ENCODE peak calls at places on chromosomes 3 and 15, in nine cellular contexts. One of them, this sample, is unnamed.

GRCh38 chr3:86814918-86815655 is 175.9 kb downstream of the VGLL3 start:
- DNase-seq in HEK293T: no peak
- DNase-seq in left colon: no peak
- DNase-seq in NCI-H345: no peak
- DNase-seq in H54: no peak
- DNase-seq in omental fat pad: no peak
- DNase-seq in astrocyte of the cerebellum: peak
- DNase-seq in Caki2: no peak
- DNase-seq in neural progenitor cell: peak
- DNase-seq in this sample: peak

GRCh38 chr3:186280737-186281136 is 81.3 kb downstream of the DGKG start:
- DNase-seq in HEK293T: no peak
- DNase-seq in left colon: no peak
- DNase-seq in NCI-H345: no peak
- DNase-seq in H54: no peak
- DNase-seq in omental fat pad: no peak
- DNase-seq in astrocyte of the cerebellum: no peak
- DNase-seq in Caki2: no peak
- DNase-seq in neural progenitor cell: no peak
- DNase-seq in this sample: no peak

GRCh38 chr3:70985572-70985971 is 598.0 kb downstream of the FOXP1 start:
- DNase-seq in HEK293T: no peak
- DNase-seq in left colon: no peak
- DNase-seq in NCI-H345: no peak
- DNase-seq in H54: no peak
- DNase-seq in omental fat pad: no peak
- DNase-seq in astrocyte of the cerebellum: no peak
- DNase-seq in Caki2: no peak
- DNase-seq in neural progenitor cell: no peak
- DNase-seq in this sample: no peak

GRCh38 chr3:18809640-18810305 is 338.5 kb upstream of the KCNH8 start:
- DNase-seq in HEK293T: no peak
- DNase-seq in left colon: no peak
- DNase-seq in NCI-H345: no peak
- DNase-seq in H54: no peak
- DNase-seq in omental fat pad: no peak
- DNase-seq in astrocyte of the cerebellum: no peak
- DNase-seq in Caki2: no peak
- DNase-seq in neural progenitor cell: no peak
- DNase-seq in this sample: no peak

GRCh38 chr3:60053518-60054265 is 1003.9 kb upstream of the CFAP20DC start:
- DNase-seq in HEK293T: no peak
- DNase-seq in left colon: no peak
- DNase-seq in NCI-H345: no peak
- DNase-seq in H54: no peak
- DNase-seq in omental fat pad: no peak
- DNase-seq in astrocyte of the cerebellum: no peak
- DNase-seq in Caki2: peak
- DNase-seq in neural progenitor cell: no peak
- DNase-seq in this sample: no peak

GRCh38 chr3:38117748-38118420 is 19.0 kb downstream of the ACAA1 start:
- DNase-seq in HEK293T: peak
- DNase-seq in left colon: peak
- DNase-seq in NCI-H345: peak
- DNase-seq in H54: peak
- DNase-seq in omental fat pad: peak
- DNase-seq in astrocyte of the cerebellum: no peak
- DNase-seq in Caki2: peak
- DNase-seq in neural progenitor cell: peak
- DNase-seq in this sample: peak

GRCh38 chr3:194072097-194072428 is 63.9 kb upstream of the HES1 start:
- DNase-seq in HEK293T: no peak
- DNase-seq in left colon: no peak
- DNase-seq in NCI-H345: no peak
- DNase-seq in H54: no peak
- DNase-seq in omental fat pad: no peak
- DNase-seq in astrocyte of the cerebellum: no peak
- DNase-seq in Caki2: peak
- DNase-seq in neural progenitor cell: no peak
- DNase-seq in this sample: no peak

GRCh38 chr3:152902141-152902669 is 67.3 kb downstream of the P2RY1 start:
- DNase-seq in HEK293T: no peak
- DNase-seq in left colon: no peak
- DNase-seq in NCI-H345: no peak
- DNase-seq in H54: no peak
- DNase-seq in omental fat pad: no peak
- DNase-seq in astrocyte of the cerebellum: no peak
- DNase-seq in Caki2: no peak
- DNase-seq in neural progenitor cell: no peak
- DNase-seq in this sample: no peak

GRCh38 chr15:75620043-75620775 is 5.3 kb downstream of the SNUPN start:
- DNase-seq in HEK293T: no peak
- DNase-seq in left colon: no peak
- DNase-seq in NCI-H345: no peak
- DNase-seq in H54: no peak
- DNase-seq in omental fat pad: no peak
- DNase-seq in astrocyte of the cerebellum: no peak
- DNase-seq in Caki2: no peak
- DNase-seq in neural progenitor cell: no peak
- DNase-seq in this sample: no peak

GRCh38 chr3:154850921-154851320 is 229.2 kb upstream of the MME start:
- DNase-seq in HEK293T: no peak
- DNase-seq in left colon: no peak
- DNase-seq in NCI-H345: no peak
- DNase-seq in H54: no peak
- DNase-seq in omental fat pad: no peak
- DNase-seq in astrocyte of the cerebellum: no peak
- DNase-seq in Caki2: no peak
- DNase-seq in neural progenitor cell: no peak
- DNase-seq in this sample: no peak

GRCh38 chr3:128152419-128153155 is 694 bp upstream of the EEFSEC start:
- DNase-seq in HEK293T: no peak
- DNase-seq in left colon: peak
- DNase-seq in NCI-H345: peak
- DNase-seq in H54: no peak
- DNase-seq in omental fat pad: no peak
- DNase-seq in astrocyte of the cerebellum: peak
- DNase-seq in Caki2: no peak
- DNase-seq in neural progenitor cell: no peak
- DNase-seq in this sample: peak

GRCh38 chr3:20575153-20575552 is 389.1 kb upstream of the SGO1 start:
- DNase-seq in HEK293T: no peak
- DNase-seq in left colon: no peak
- DNase-seq in NCI-H345: no peak
- DNase-seq in H54: no peak
- DNase-seq in omental fat pad: no peak
- DNase-seq in astrocyte of the cerebellum: no peak
- DNase-seq in Caki2: no peak
- DNase-seq in neural progenitor cell: peak
- DNase-seq in this sample: no peak

GRCh38 chr15:74788716-74789151 is 6.9 kb downstream of the CSK start:
- DNase-seq in HEK293T: no peak
- DNase-seq in left colon: no peak
- DNase-seq in NCI-H345: no peak
- DNase-seq in H54: no peak
- DNase-seq in omental fat pad: no peak
- DNase-seq in astrocyte of the cerebellum: no peak
- DNase-seq in Caki2: no peak
- DNase-seq in neural progenitor cell: peak
- DNase-seq in this sample: peak

GRCh38 chr3:197376020-197376419 is 77.6 kb upstream of the DLG1 start:
- DNase-seq in HEK293T: no peak
- DNase-seq in left colon: no peak
- DNase-seq in NCI-H345: no peak
- DNase-seq in H54: no peak
- DNase-seq in omental fat pad: no peak
- DNase-seq in astrocyte of the cerebellum: no peak
- DNase-seq in Caki2: no peak
- DNase-seq in neural progenitor cell: no peak
- DNase-seq in this sample: peak

GRCh38 chr3:13052191-13052590 is 21.0 kb downstream of the IQSEC1 start:
- DNase-seq in HEK293T: no peak
- DNase-seq in left colon: no peak
- DNase-seq in NCI-H345: no peak
- DNase-seq in H54: no peak
- DNase-seq in omental fat pad: no peak
- DNase-seq in astrocyte of the cerebellum: no peak
- DNase-seq in Caki2: no peak
- DNase-seq in neural progenitor cell: no peak
- DNase-seq in this sample: no peak

GRCh38 chr3:107222927-107223326 is 154.3 kb upstream of the CCDC54 start:
- DNase-seq in HEK293T: no peak
- DNase-seq in left colon: no peak
- DNase-seq in NCI-H345: no peak
- DNase-seq in H54: no peak
- DNase-seq in omental fat pad: no peak
- DNase-seq in astrocyte of the cerebellum: peak
- DNase-seq in Caki2: no peak
- DNase-seq in neural progenitor cell: no peak
- DNase-seq in this sample: no peak

GRCh38 chr3:53773586-53774368 is 72.4 kb downstream of the CHDH start:
- DNase-seq in HEK293T: no peak
- DNase-seq in left colon: no peak
- DNase-seq in NCI-H345: no peak
- DNase-seq in H54: no peak
- DNase-seq in omental fat pad: peak
- DNase-seq in astrocyte of the cerebellum: peak
- DNase-seq in Caki2: peak
- DNase-seq in neural progenitor cell: no peak
- DNase-seq in this sample: no peak

GRCh38 chr3:114709102-114709501 is 415.3 kb downstream of the TIGIT start:
- DNase-seq in HEK293T: no peak
- DNase-seq in left colon: no peak
- DNase-seq in NCI-H345: no peak
- DNase-seq in H54: no peak
- DNase-seq in omental fat pad: no peak
- DNase-seq in astrocyte of the cerebellum: no peak
- DNase-seq in Caki2: no peak
- DNase-seq in neural progenitor cell: no peak
- DNase-seq in this sample: no peak

GRCh38 chr3:173465112-173465511 is 67.6 kb downstream of the NLGN1 start:
- DNase-seq in HEK293T: no peak
- DNase-seq in left colon: no peak
- DNase-seq in NCI-H345: no peak
- DNase-seq in H54: peak
- DNase-seq in omental fat pad: no peak
- DNase-seq in astrocyte of the cerebellum: peak
- DNase-seq in Caki2: peak
- DNase-seq in neural progenitor cell: peak
- DNase-seq in this sample: no peak

GRCh38 chr15:59255647-59256380 is 49.2 kb downstream of the LDHAL6B start:
- DNase-seq in HEK293T: no peak
- DNase-seq in left colon: peak
- DNase-seq in NCI-H345: no peak
- DNase-seq in H54: no peak
- DNase-seq in omental fat pad: no peak
- DNase-seq in astrocyte of the cerebellum: no peak
- DNase-seq in Caki2: no peak
- DNase-seq in neural progenitor cell: no peak
- DNase-seq in this sample: no peak

This sample was measured in H7.